ENCODE peak calls at places on chromosomes 3 and 15, in seven cellular contexts. One of them, this sample, is unnamed.

GRCh38 chr3:161104561-161105551 is at the start of gene B3GALNT1:
- DNase-seq in NCI-H2081: peak
- DNase-seq in foreskin fibroblast: peak
- DNase-seq in HAP-1: no peak
- DNase-seq in choroid plexus epithelial cell: peak
- DNase-seq in cardiac muscle cell: peak
- DNase-seq in coronary artery: peak
- DNase-seq in this sample: peak

GRCh38 chr3:73203633-73204032 is 142.2 kb downstream of the EBLN2 start:
- DNase-seq in HAP-1: no peak
- DNase-seq in cardiac muscle cell: no peak
- DNase-seq in coronary artery: no peak
- DNase-seq in NCI-H2081: no peak
- DNase-seq in foreskin fibroblast: no peak
- DNase-seq in choroid plexus epithelial cell: no peak
- DNase-seq in this sample: no peak

GRCh38 chr3:14147063-14147435 is 22.2 kb downstream of the TMEM43 start:
- DNase-seq in foreskin fibroblast: no peak
- DNase-seq in HAP-1: no peak
- DNase-seq in NCI-H2081: no peak
- DNase-seq in coronary artery: peak
- DNase-seq in cardiac muscle cell: no peak
- DNase-seq in choroid plexus epithelial cell: no peak
- DNase-seq in this sample: no peak

GRCh38 chr15:65389226-65389625 is 11.4 kb upstream of the IGDCC3 start:
- DNase-seq in cardiac muscle cell: no peak
- DNase-seq in HAP-1: no peak
- DNase-seq in coronary artery: no peak
- DNase-seq in choroid plexus epithelial cell: no peak
- DNase-seq in NCI-H2081: no peak
- DNase-seq in foreskin fibroblast: no peak
- DNase-seq in this sample: no peak

GRCh38 chr3:37031115-37031682 is 37.9 kb downstream of the MLH1 start:
- DNase-seq in coronary artery: no peak
- DNase-seq in foreskin fibroblast: no peak
- DNase-seq in NCI-H2081: no peak
- DNase-seq in choroid plexus epithelial cell: peak
- DNase-seq in cardiac muscle cell: peak
- DNase-seq in HAP-1: no peak
- DNase-seq in this sample: no peak

GRCh38 chr3:100277255-100277800 is 16.5 kb downstream of the TBC1D23 start:
- DNase-seq in NCI-H2081: peak
- DNase-seq in HAP-1: peak
- DNase-seq in foreskin fibroblast: peak
- DNase-seq in choroid plexus epithelial cell: peak
- DNase-seq in coronary artery: no peak
- DNase-seq in cardiac muscle cell: peak
- DNase-seq in this sample: no peak

GRCh38 chr3:136350132-136350531 is 100.0 kb downstream of the PCCB start:
- DNase-seq in NCI-H2081: no peak
- DNase-seq in foreskin fibroblast: peak
- DNase-seq in choroid plexus epithelial cell: peak
- DNase-seq in cardiac muscle cell: peak
- DNase-seq in coronary artery: no peak
- DNase-seq in HAP-1: no peak
- DNase-seq in this sample: no peak

GRCh38 chr3:4897765-4898453 is 81.3 kb upstream of the BHLHE40 start:
- DNase-seq in NCI-H2081: no peak
- DNase-seq in HAP-1: no peak
- DNase-seq in cardiac muscle cell: peak
- DNase-seq in coronary artery: no peak
- DNase-seq in choroid plexus epithelial cell: peak
- DNase-seq in foreskin fibroblast: no peak
- DNase-seq in this sample: no peak

GRCh38 chr15:88998980-88999713 is 86.0 kb upstream of the MFGE8 start:
- DNase-seq in choroid plexus epithelial cell: no peak
- DNase-seq in foreskin fibroblast: no peak
- DNase-seq in coronary artery: no peak
- DNase-seq in HAP-1: peak
- DNase-seq in NCI-H2081: no peak
- DNase-seq in cardiac muscle cell: no peak
- DNase-seq in this sample: no peak

GRCh38 chr15:71485094-71485693 is 325.2 kb upstream of the NR2E3 start:
- DNase-seq in foreskin fibroblast: no peak
- DNase-seq in coronary artery: no peak
- DNase-seq in HAP-1: peak
- DNase-seq in choroid plexus epithelial cell: no peak
- DNase-seq in cardiac muscle cell: no peak
- DNase-seq in NCI-H2081: no peak
- DNase-seq in this sample: no peak

GRCh38 chr3:57230006-57230405 is 2.5 kb downstream of the APPL1 start:
- DNase-seq in foreskin fibroblast: no peak
- DNase-seq in coronary artery: no peak
- DNase-seq in HAP-1: no peak
- DNase-seq in NCI-H2081: no peak
- DNase-seq in choroid plexus epithelial cell: no peak
- DNase-seq in cardiac muscle cell: no peak
- DNase-seq in this sample: no peak

GRCh38 chr15:99514306-99514705 is 51.5 kb upstream of the MEF2A start:
- DNase-seq in coronary artery: no peak
- DNase-seq in HAP-1: no peak
- DNase-seq in cardiac muscle cell: no peak
- DNase-seq in NCI-H2081: no peak
- DNase-seq in foreskin fibroblast: no peak
- DNase-seq in choroid plexus epithelial cell: no peak
- DNase-seq in this sample: no peak

GRCh38 chr3:108073712-108074431 is 17.0 kb downstream of the CD47 start:
- DNase-seq in foreskin fibroblast: peak
- DNase-seq in choroid plexus epithelial cell: no peak
- DNase-seq in cardiac muscle cell: no peak
- DNase-seq in coronary artery: no peak
- DNase-seq in HAP-1: no peak
- DNase-seq in NCI-H2081: no peak
- DNase-seq in this sample: no peak

GRCh38 chr3:8519156-8519555 is 17.5 kb downstream of the LMCD1 start:
- DNase-seq in coronary artery: no peak
- DNase-seq in choroid plexus epithelial cell: peak
- DNase-seq in cardiac muscle cell: peak
- DNase-seq in foreskin fibroblast: peak
- DNase-seq in HAP-1: no peak
- DNase-seq in NCI-H2081: no peak
- DNase-seq in this sample: no peak

GRCh38 chr15:80779658-80780415 is 667 bp downstream of the CEMIP start:
- DNase-seq in choroid plexus epithelial cell: peak
- DNase-seq in coronary artery: no peak
- DNase-seq in cardiac muscle cell: peak
- DNase-seq in HAP-1: no peak
- DNase-seq in foreskin fibroblast: peak
- DNase-seq in NCI-H2081: peak
- DNase-seq in this sample: no peak

GRCh38 chr3:28067014-28067413 is 174.4 kb upstream of the CMC1 start:
- DNase-seq in choroid plexus epithelial cell: no peak
- DNase-seq in NCI-H2081: no peak
- DNase-seq in HAP-1: no peak
- DNase-seq in cardiac muscle cell: no peak
- DNase-seq in coronary artery: no peak
- DNase-seq in foreskin fibroblast: no peak
- DNase-seq in this sample: no peak

GRCh38 chr3:192867645-192868044 is 50.0 kb downstream of the MB21D2 start:
- DNase-seq in coronary artery: no peak
- DNase-seq in HAP-1: no peak
- DNase-seq in cardiac muscle cell: peak
- DNase-seq in NCI-H2081: no peak
- DNase-seq in foreskin fibroblast: no peak
- DNase-seq in choroid plexus epithelial cell: no peak
- DNase-seq in this sample: no peak

GRCh38 chr3:103818800-103819199 is 1384.0 kb downstream of the ZPLD1 start:
- DNase-seq in coronary artery: no peak
- DNase-seq in HAP-1: no peak
- DNase-seq in NCI-H2081: no peak
- DNase-seq in choroid plexus epithelial cell: no peak
- DNase-seq in foreskin fibroblast: no peak
- DNase-seq in cardiac muscle cell: no peak
- DNase-seq in this sample: no peak

GRCh38 chr3:175186511-175186910 is 327.4 kb downstream of the NAALADL2 start:
- DNase-seq in foreskin fibroblast: peak
- DNase-seq in NCI-H2081: no peak
- DNase-seq in cardiac muscle cell: no peak
- DNase-seq in HAP-1: no peak
- DNase-seq in choroid plexus epithelial cell: peak
- DNase-seq in coronary artery: no peak
- DNase-seq in this sample: no peak

GRCh38 chr3:132730891-132731580 is 8.8 kb upstream of the NPHP3 start:
- DNase-seq in foreskin fibroblast: peak
- DNase-seq in choroid plexus epithelial cell: peak
- DNase-seq in cardiac muscle cell: peak
- DNase-seq in coronary artery: no peak
- DNase-seq in NCI-H2081: peak
- DNase-seq in HAP-1: peak
- DNase-seq in this sample: no peak

GRCh38 chr3:141414800-141415462 is 46.6 kb downstream of the ZBTB38 start:
- DNase-seq in HAP-1: no peak
- DNase-seq in coronary artery: no peak
- DNase-seq in NCI-H2081: no peak
- DNase-seq in choroid plexus epithelial cell: peak
- DNase-seq in foreskin fibroblast: no peak
- DNase-seq in cardiac muscle cell: peak
- DNase-seq in this sample: no peak

GRCh38 chr15:51621917-51622268 is 678 bp downstream of the DMXL2 start:
- DNase-seq in NCI-H2081: peak
- DNase-seq in HAP-1: peak
- DNase-seq in foreskin fibroblast: peak
- DNase-seq in cardiac muscle cell: peak
- DNase-seq in coronary artery: no peak
- DNase-seq in choroid plexus epithelial cell: peak
- DNase-seq in this sample: peak

GRCh38 chr15:77870195-77871065 is 207.1 kb downstream of the TBC1D2B start:
- DNase-seq in NCI-H2081: peak
- DNase-seq in choroid plexus epithelial cell: peak
- DNase-seq in foreskin fibroblast: peak
- DNase-seq in HAP-1: peak
- DNase-seq in cardiac muscle cell: peak
- DNase-seq in coronary artery: no peak
- DNase-seq in this sample: peak

GRCh38 chr15:40097968-40098476 is 10.7 kb downstream of the BMF start:
- DNase-seq in foreskin fibroblast: peak
- DNase-seq in NCI-H2081: no peak
- DNase-seq in HAP-1: peak
- DNase-seq in choroid plexus epithelial cell: no peak
- DNase-seq in coronary artery: peak
- DNase-seq in cardiac muscle cell: peak
- DNase-seq in this sample: peak

GRCh38 chr3:47016934-47017435 is 37.5 kb downstream of the NBEAL2 start:
- DNase-seq in HAP-1: no peak
- DNase-seq in coronary artery: no peak
- DNase-seq in cardiac muscle cell: peak
- DNase-seq in NCI-H2081: no peak
- DNase-seq in foreskin fibroblast: peak
- DNase-seq in choroid plexus epithelial cell: peak
- DNase-seq in this sample: no peak

GRCh38 chr3:127614928-127615592 is 13.9 kb upstream of the PODXL2 start:
- DNase-seq in choroid plexus epithelial cell: no peak
- DNase-seq in foreskin fibroblast: peak
- DNase-seq in HAP-1: no peak
- DNase-seq in NCI-H2081: no peak
- DNase-seq in cardiac muscle cell: no peak
- DNase-seq in coronary artery: no peak
- DNase-seq in this sample: no peak

GRCh38 chr3:73056365-73057150 is 4.9 kb upstream of the EBLN2 start:
- DNase-seq in foreskin fibroblast: peak
- DNase-seq in cardiac muscle cell: peak
- DNase-seq in coronary artery: no peak
- DNase-seq in NCI-H2081: no peak
- DNase-seq in choroid plexus epithelial cell: peak
- DNase-seq in HAP-1: no peak
- DNase-seq in this sample: no peak

GRCh38 chr15:90711418-90711824 is 5.7 kb upstream of the BLM start:
- DNase-seq in HAP-1: no peak
- DNase-seq in coronary artery: no peak
- DNase-seq in NCI-H2081: peak
- DNase-seq in cardiac muscle cell: no peak
- DNase-seq in choroid plexus epithelial cell: no peak
- DNase-seq in foreskin fibroblast: no peak
- DNase-seq in this sample: no peak

GRCh38 chr15:94524565-94524964 is 293.2 kb downstream of the MCTP2 start:
- DNase-seq in foreskin fibroblast: no peak
- DNase-seq in coronary artery: no peak
- DNase-seq in choroid plexus epithelial cell: no peak
- DNase-seq in NCI-H2081: no peak
- DNase-seq in cardiac muscle cell: no peak
- DNase-seq in HAP-1: no peak
- DNase-seq in this sample: no peak

GRCh38 chr3:125916376-125916978 is 52.5 kb upstream of the ROPN1B start:
- DNase-seq in cardiac muscle cell: peak
- DNase-seq in NCI-H2081: peak
- DNase-seq in HAP-1: peak
- DNase-seq in choroid plexus epithelial cell: peak
- DNase-seq in foreskin fibroblast: peak
- DNase-seq in coronary artery: peak
- DNase-seq in this sample: peak

GRCh38 chr3:7195934-7196333 is 335.0 kb downstream of the GRM7 start:
- DNase-seq in NCI-H2081: no peak
- DNase-seq in foreskin fibroblast: no peak
- DNase-seq in choroid plexus epithelial cell: no peak
- DNase-seq in HAP-1: no peak
- DNase-seq in cardiac muscle cell: no peak
- DNase-seq in coronary artery: no peak
- DNase-seq in this sample: no peak

GRCh38 chr15:85457392-85457968 is 77.1 kb downstream of the AKAP13 start:
- DNase-seq in NCI-H2081: no peak
- DNase-seq in coronary artery: no peak
- DNase-seq in foreskin fibroblast: no peak
- DNase-seq in HAP-1: no peak
- DNase-seq in cardiac muscle cell: no peak
- DNase-seq in choroid plexus epithelial cell: no peak
- DNase-seq in this sample: no peak

GRCh38 chr3:49654955-49655556 is 19.1 kb upstream of the APEH start:
- DNase-seq in HAP-1: no peak
- DNase-seq in choroid plexus epithelial cell: no peak
- DNase-seq in coronary artery: no peak
- DNase-seq in NCI-H2081: peak
- DNase-seq in foreskin fibroblast: no peak
- DNase-seq in cardiac muscle cell: no peak
- DNase-seq in this sample: no peak

GRCh38 chr3:58143417-58144055 is 67.2 kb downstream of the DNASE1L3 start:
- DNase-seq in HAP-1: no peak
- DNase-seq in choroid plexus epithelial cell: peak
- DNase-seq in foreskin fibroblast: no peak
- DNase-seq in coronary artery: no peak
- DNase-seq in cardiac muscle cell: no peak
- DNase-seq in NCI-H2081: no peak
- DNase-seq in this sample: no peak

GRCh38 chr3:132900479-132900878 is 137.7 kb upstream of the TMEM108 start:
- DNase-seq in cardiac muscle cell: no peak
- DNase-seq in coronary artery: no peak
- DNase-seq in choroid plexus epithelial cell: no peak
- DNase-seq in foreskin fibroblast: no peak
- DNase-seq in NCI-H2081: no peak
- DNase-seq in HAP-1: no peak
- DNase-seq in this sample: no peak

GRCh38 chr3:58604031-58604430 is 26.8 kb upstream of the FAM107A start:
- DNase-seq in HAP-1: no peak
- DNase-seq in coronary artery: no peak
- DNase-seq in foreskin fibroblast: no peak
- DNase-seq in NCI-H2081: no peak
- DNase-seq in cardiac muscle cell: no peak
- DNase-seq in choroid plexus epithelial cell: no peak
- DNase-seq in this sample: no peak

GRCh38 chr3:71061581-71061980 is 521.9 kb downstream of the FOXP1 start:
- DNase-seq in foreskin fibroblast: no peak
- DNase-seq in NCI-H2081: no peak
- DNase-seq in coronary artery: no peak
- DNase-seq in choroid plexus epithelial cell: no peak
- DNase-seq in HAP-1: no peak
- DNase-seq in cardiac muscle cell: no peak
- DNase-seq in this sample: no peak

GRCh38 chr15:31484986-31485385 is 158.4 kb downstream of the KLF13 start:
- DNase-seq in foreskin fibroblast: no peak
- DNase-seq in cardiac muscle cell: no peak
- DNase-seq in coronary artery: no peak
- DNase-seq in choroid plexus epithelial cell: no peak
- DNase-seq in NCI-H2081: no peak
- DNase-seq in HAP-1: no peak
- DNase-seq in this sample: no peak